ENCODE peak calls at places on chromosomes 6 and 20, in four cellular contexts. V, Q, D and H are unnamed samples.

GRCh38 chr6:89122625-89123024 is 4.8 kb upstream of the SRSF12 start:
- DNase-seq in V (no peak), Q (peak), D (no peak), H (no peak)

GRCh38 chr20:54062812-54063280 is 7.5 kb downstream of the BCAS1 start:
- DNase-seq in V (peak), Q (peak), D (no peak), H (no peak)

GRCh38 chr6:122530440-122531046 is 58.9 kb upstream of the SERINC1 start:
- DNase-seq in V (peak), Q (peak), D (peak), H (peak)

GRCh38 chr20:45783656-45784294 is 7.9 kb downstream of the WFDC3 start:
- DNase-seq in V (peak), Q (no peak), D (no peak), H (no peak)

GRCh38 chr6:82322386-82322785 is 41.2 kb upstream of the TPBG start:
- DNase-seq in V (no peak), Q (no peak), D (no peak), H (no peak)

GRCh38 chr20:47606414-47607207 is 104.9 kb downstream of the NCOA3 start:
- DNase-seq in V (no peak), Q (no peak), D (no peak), H (no peak)

GRCh38 chr6:135592276-135592675 is 94.7 kb upstream of the AHI1 start:
- DNase-seq in V (no peak), Q (peak), D (no peak), H (no peak)

GRCh38 chr20:2750343-2751251 is 49.8 kb downstream of the CPXM1 start:
- DNase-seq in V (no peak), Q (peak), D (no peak), H (no peak)

GRCh38 chr6:49849121-49849907 is 17.0 kb downstream of the CRISP1 start:
- DNase-seq in V (no peak), Q (peak), D (no peak), H (no peak)

GRCh38 chr6:26366504-26366903 is 1.5 kb downstream of the BTN3A2 start:
- DNase-seq in V (no peak), Q (peak), D (no peak), H (no peak)

GRCh38 chr6:159074120-159074684 is 29.4 kb upstream of the TAGAP start:
- DNase-seq in V (peak), Q (peak), D (no peak), H (no peak)

GRCh38 chr6:128517124-128517523 is 3.3 kb downstream of the PTPRK start:
- DNase-seq in V (no peak), Q (no peak), D (no peak), H (no peak)

GRCh38 chr20:52490715-52491430 is 299.3 kb upstream of the ZFP64 start:
- DNase-seq in V (no peak), Q (peak), D (no peak), H (no peak)

GRCh38 chr6:30681696-30682180 is 4.7 kb downstream of the PPP1R18 start:
- DNase-seq in V (no peak), Q (no peak), D (no peak), H (no peak)

GRCh38 chr6:147384029-147384428 is 124.5 kb upstream of the SAMD5 start:
- DNase-seq in V (no peak), Q (no peak), D (no peak), H (no peak)

GRCh38 chr6:112600168-112600567 is 253.0 kb downstream of the RFPL4B start:
- DNase-seq in V (no peak), Q (no peak), D (no peak), H (no peak)

GRCh38 chr6:41125282-41125681 is 28.9 kb downstream of the TREML1 start:
- DNase-seq in V (no peak), Q (no peak), D (no peak), H (no peak)

GRCh38 chr6:2810092-2810671 is 31.5 kb downstream of the SERPINB1 start:
- DNase-seq in V (no peak), Q (peak), D (no peak), H (no peak)

GRCh38 chr6:105992315-105992961 is 93.7 kb upstream of the PRDM1 start:
- DNase-seq in V (peak), Q (peak), D (peak), H (peak)

GRCh38 chr20:23156170-23156841 is 70.2 kb upstream of the CD93 start:
- DNase-seq in V (no peak), Q (peak), D (no peak), H (no peak)

GRCh38 chr6:11324453-11325023 is 92.1 kb upstream of the NEDD9 start:
- DNase-seq in V (no peak), Q (no peak), D (no peak), H (no peak)

GRCh38 chr6:50653253-50653652 is 60.1 kb upstream of the TFAP2D start:
- DNase-seq in V (no peak), Q (no peak), D (no peak), H (no peak)

GRCh38 chr20:48824830-48825550 is 2.8 kb downstream of the PREX1 start:
- DNase-seq in V (no peak), Q (no peak), D (no peak), H (no peak)

GRCh38 chr6:22322103-22322882 is 25.5 kb upstream of the PRL start:
- DNase-seq in V (no peak), Q (peak), D (no peak), H (no peak)

GRCh38 chr6:168905451-168906090 is 348.1 kb downstream of the THBS2 start:
- DNase-seq in V (no peak), Q (peak), D (no peak), H (no peak)

GRCh38 chr6:168641455-168641854 is 200.5 kb downstream of the SMOC2 start:
- DNase-seq in V (no peak), Q (no peak), D (no peak), H (no peak)

GRCh38 chr20:31833130-31833930 is 12.1 kb downstream of the FOXS1 start:
- DNase-seq in V (no peak), Q (no peak), D (peak), H (peak)

GRCh38 chr20:49230021-49230420 is 10.8 kb downstream of the DDX27 start:
- DNase-seq in V (no peak), Q (peak), D (no peak), H (no peak)

GRCh38 chr6:43869091-43869710 is 99.2 kb downstream of the VEGFA start:
- DNase-seq in V (no peak), Q (no peak), D (no peak), H (no peak)

GRCh38 chr20:57618091-57618765 is 2.0 kb downstream of the ZBP1 start:
- DNase-seq in V (no peak), Q (no peak), D (no peak), H (no peak)